ENCODE peak calls at places on chromosomes 4 and X, in seven cellular contexts. D is DND-41; C is activated CD4-positive, alpha-beta T cell treated with anti-CD3 and anti-CD28 coated beads, Interleukin-2, amount 50 U/mL, for 1 hour; M is memory B cell; R is stimulated activated CD8-positive, alpha-beta memory T cell treated with anti-CD3 and anti-CD28 coated beads, Interleukin-4, amount 100 ng/mL, for 1 hour; P is pancreas; Z is BJ. N is an unnamed sample.

GRCh38 chr4:80876810-80877209 is 153.7 kb upstream of the BMP3 start:
- DNase-seq in R (no peak), Z (no peak), D (no peak), M (no peak), P (no peak), C (no peak), N (no peak)

GRCh38 chr4:112170451-112170993 is 25.3 kb downstream of the FAM241A start:
- DNase-seq in D (no peak), C (no peak), Z (peak; percentile 55), M (no peak), R (no peak), P (no peak), N (no peak)

GRCh38 chrX:129759576-129760061 is 20.1 kb upstream of the SASH3 start:
- DNase-seq in C (peak; percentile 38), D (peak; percentile 74), P (no peak), M (no peak), Z (peak; percentile 21), R (no peak), N (peak; percentile 3)

GRCh38 chr4:140691369-140691768 is 64.8 kb downstream of the TBC1D9 start:
- DNase-seq in R (no peak), Z (no peak), P (no peak), D (no peak), C (no peak), M (no peak), N (peak; percentile 82)

GRCh38 chr4:73726000-73726399 is 14.4 kb upstream of the CXCL8 start:
- DNase-seq in P (no peak), M (no peak), Z (peak; percentile 77), D (no peak), C (no peak), R (no peak), N (no peak)

GRCh38 chrX:41903544-41903943 is 19.8 kb downstream of the CASK start:
- DNase-seq in C (no peak), D (no peak), M (no peak), R (no peak), Z (no peak), P (no peak), N (no peak)

GRCh38 chr4:163748474-163748873 is 254.0 kb downstream of the TMA16 start:
- DNase-seq in C (no peak), D (no peak), R (no peak), P (no peak), Z (no peak), M (no peak), N (no peak)

GRCh38 chrX:48043056-48043455 is 28.4 kb downstream of the ZNF630 start:
- DNase-seq in M (no peak), D (no peak), R (no peak), C (no peak), P (no peak), Z (no peak), N (no peak)

GRCh38 chrX:11619426-11619825 is 46.3 kb downstream of the ARHGAP6 start:
- DNase-seq in M (no peak), R (no peak), Z (no peak), D (no peak), C (no peak), P (no peak), N (no peak)

GRCh38 chr4:40749717-40750460 is at the start of gene NSUN7:
- DNase-seq in P (peak; percentile 96), Z (no peak), R (no peak), C (no peak), M (peak; percentile 57), D (no peak), N (no peak)

GRCh38 chr4:81085291-81085690 is 54.8 kb downstream of the BMP3 start:
- DNase-seq in Z (no peak), M (no peak), P (no peak), D (no peak), R (no peak), C (no peak), N (no peak)

GRCh38 chrX:50202539-50202938 is 1.7 kb upstream of the AKAP4 start:
- DNase-seq in R (no peak), Z (no peak), D (no peak), P (no peak), M (no peak), C (no peak), N (no peak)

GRCh38 chr4:86055898-86056297 is 304.0 kb downstream of the MAPK10 start:
- DNase-seq in C (no peak), D (no peak), M (no peak), R (no peak), P (no peak), Z (no peak), N (no peak)

GRCh38 chr4:97646997-97647396 is 496.3 kb downstream of the STPG2 start:
- DNase-seq in M (no peak), P (no peak), C (no peak), R (no peak), Z (no peak), D (no peak), N (no peak)

GRCh38 chr4:1236103-1236641 is 12.8 kb downstream of the CTBP1 start:
- DNase-seq in R (no peak), D (no peak), C (no peak), M (no peak), Z (no peak), P (no peak), N (peak; percentile 54)

GRCh38 chr4:109648266-109648996 is 54.8 kb downstream of the CASP6 start:
- DNase-seq in R (no peak), P (no peak), C (no peak), M (no peak), Z (no peak), D (no peak), N (no peak)

GRCh38 chr4:79597266-79597665 is 189.2 kb upstream of the GK2 start:
- DNase-seq in D (no peak), P (no peak), M (no peak), Z (no peak), R (no peak), C (no peak), N (no peak)

GRCh38 chr4:89558147-89558546 is 250.5 kb upstream of the GPRIN3 start:
- DNase-seq in R (no peak), M (no peak), D (no peak), C (no peak), Z (no peak), P (no peak), N (peak; percentile 5)

GRCh38 chr4:59380841-59381366 is 1819.2 kb upstream of the ADGRL3 start:
- DNase-seq in R (no peak), D (no peak), M (no peak), P (no peak), Z (no peak), C (no peak), N (no peak)

GRCh38 chrX:41973208-41973607 is 49.9 kb upstream of the CASK start:
- DNase-seq in Z (no peak), P (no peak), C (no peak), R (no peak), D (no peak), M (no peak), N (no peak)

GRCh38 chr4:38621004-38621684 is 42.9 kb upstream of the KLF3 start:
- DNase-seq in P (no peak), Z (peak; percentile 40), C (no peak), R (no peak), M (no peak), D (no peak), N (no peak)

GRCh38 chr4:113701156-113701555 is 60.4 kb downstream of the CAMK2D start:
- DNase-seq in C (no peak), M (no peak), D (no peak), R (no peak), P (no peak), Z (no peak), N (no peak)

GRCh38 chr4:88737304-88738015 is 39.8 kb upstream of the NAP1L5 start:
- DNase-seq in D (peak; percentile 12), Z (no peak), C (no peak), R (no peak), P (no peak), M (no peak), N (peak; percentile 73)

GRCh38 chr4:156705291-156705690 is 266.3 kb downstream of the PDGFC start:
- DNase-seq in P (no peak), C (no peak), Z (peak; percentile 24), M (no peak), D (no peak), R (no peak), N (no peak)

GRCh38 chrX:151873096-151873495 is 39.6 kb upstream of the MAGEA4 start:
- DNase-seq in M (no peak), D (no peak), Z (no peak), R (no peak), C (no peak), P (no peak), N (no peak)

GRCh38 chr4:60605651-60606354 is 594.3 kb upstream of the ADGRL3 start:
- DNase-seq in C (no peak), R (no peak), D (no peak), P (no peak), M (no peak), Z (peak; percentile 54), N (no peak)

GRCh38 chrX:39753296-39753996 is 344.3 kb downstream of the BCOR start:
- DNase-seq in C (no peak), D (no peak), P (no peak), R (no peak), Z (no peak), M (no peak), N (no peak)

GRCh38 chr4:143768007-143768591 is 67.6 kb upstream of the FREM3 start:
- DNase-seq in R (no peak), Z (peak; percentile 33), P (no peak), C (no peak), D (no peak), M (no peak), N (no peak)

GRCh38 chr4:145423017-145423708 is 58.5 kb upstream of the SMAD1 start:
- DNase-seq in D (no peak), P (no peak), M (no peak), Z (no peak), R (no peak), C (no peak), N (no peak)

GRCh38 chr4:41573458-41574129 is 35.6 kb downstream of the LIMCH1 start:
- DNase-seq in P (no peak), M (no peak), D (no peak), Z (peak; percentile 30), R (no peak), C (no peak), N (no peak)

GRCh38 chr4:112854420-112854819 is 195.0 kb upstream of the ANK2 start:
- DNase-seq in D (no peak), C (no peak), M (no peak), R (no peak), P (no peak), Z (no peak), N (no peak)

GRCh38 chr4:15781427-15782095 is 3.4 kb downstream of the CD38 start:
- DNase-seq in P (no peak), M (no peak), R (no peak), Z (no peak), C (no peak), D (no peak), N (no peak)

GRCh38 chrX:152642931-152643525 is 5.3 kb downstream of the GABRQ start:
- DNase-seq in Z (no peak), R (no peak), C (no peak), M (no peak), D (no peak), P (no peak), N (peak; percentile 3)

GRCh38 chr4:53563824-53564223 is 27.5 kb downstream of the LNX1 start:
- DNase-seq in R (no peak), M (no peak), C (no peak), Z (no peak), D (no peak), P (no peak), N (no peak)

GRCh38 chr4:122992111-122992510 is 69.7 kb upstream of the NUDT6 start:
- DNase-seq in R (no peak), C (no peak), M (no peak), P (no peak), D (no peak), Z (no peak), N (peak; percentile 2)

GRCh38 chr4:152696764-152697250 is 17.0 kb upstream of the TMEM154 start:
- DNase-seq in D (no peak), C (peak; percentile 29), M (peak; percentile 39), R (peak; percentile 9), Z (no peak), P (no peak), N (no peak)

GRCh38 chrX:43805579-43805978 is 76.7 kb downstream of the MAOB start:
- DNase-seq in C (no peak), M (no peak), Z (no peak), R (no peak), P (no peak), D (no peak), N (no peak)

N was measured in G401.